ENCODE peak calls at places on chromosomes 11 and 22, in five cellular contexts. One of them, this sample, is unnamed.

GRCh38 chr11:20357150-20357549 is 6.4 kb upstream of the HTATIP2 start:
- DNase-seq in BE2C: no peak
- DNase-seq in GM06990: no peak
- DNase-seq in OCI-LY7: no peak
- DNase-seq in AG10803: no peak
- DNase-seq in this sample: no peak

GRCh38 chr11:46762248-46762647 is 43.2 kb downstream of the F2 start:
- DNase-seq in AG10803: no peak
- DNase-seq in BE2C: no peak
- DNase-seq in GM06990: no peak
- DNase-seq in OCI-LY7: no peak
- DNase-seq in this sample: no peak

GRCh38 chr11:134716582-134716981 is 304.5 kb upstream of the B3GAT1 start:
- DNase-seq in GM06990: no peak
- DNase-seq in AG10803: no peak
- DNase-seq in OCI-LY7: no peak
- DNase-seq in BE2C: no peak
- DNase-seq in this sample: no peak

GRCh38 chr11:124069429-124070401 is 28.6 kb upstream of the OR10G7 start:
- DNase-seq in OCI-LY7: peak; percentile 72
- DNase-seq in GM06990: peak; percentile 33
- DNase-seq in BE2C: peak; percentile 76
- DNase-seq in AG10803: peak; percentile 45
- DNase-seq in this sample: peak; percentile 74

GRCh38 chr11:88338223-88338661 is 706 bp upstream of the CTSC start:
- DNase-seq in BE2C: peak; percentile 32
- DNase-seq in OCI-LY7: peak; percentile 72
- DNase-seq in AG10803: peak; percentile 76
- DNase-seq in GM06990: peak; percentile 43
- DNase-seq in this sample: peak; percentile 88

GRCh38 chr11:114163830-114164401 is 104.4 kb downstream of the ZBTB16 start:
- DNase-seq in OCI-LY7: no peak
- DNase-seq in BE2C: no peak
- DNase-seq in AG10803: no peak
- DNase-seq in GM06990: no peak
- DNase-seq in this sample: peak; percentile 69

GRCh38 chr11:68127791-68128681 is 6.8 kb upstream of the CHKA start:
- DNase-seq in OCI-LY7: no peak
- DNase-seq in GM06990: no peak
- DNase-seq in BE2C: no peak
- DNase-seq in AG10803: peak; percentile 50
- DNase-seq in this sample: peak; percentile 89

GRCh38 chr11:67410984-67411784 is 4.3 kb upstream of the CARNS1 start:
- DNase-seq in OCI-LY7: no peak
- DNase-seq in AG10803: no peak
- DNase-seq in GM06990: no peak
- DNase-seq in BE2C: no peak
- DNase-seq in this sample: no peak

GRCh38 chr11:131694526-131695424 is 324.4 kb downstream of the NTM start:
- DNase-seq in BE2C: peak; percentile 73
- DNase-seq in GM06990: no peak
- DNase-seq in AG10803: peak; percentile 71
- DNase-seq in OCI-LY7: peak; percentile 44
- DNase-seq in this sample: peak; percentile 86

GRCh38 chr11:61495801-61496601 is 12.5 kb upstream of the LRRC10B start:
- DNase-seq in OCI-LY7: no peak
- DNase-seq in AG10803: no peak
- DNase-seq in BE2C: peak; percentile 65
- DNase-seq in GM06990: no peak
- DNase-seq in this sample: no peak

GRCh38 chr11:43579919-43580276 is 100.6 kb upstream of the HSD17B12 start:
- DNase-seq in AG10803: no peak
- DNase-seq in BE2C: no peak
- DNase-seq in GM06990: no peak
- DNase-seq in OCI-LY7: no peak
- DNase-seq in this sample: no peak

GRCh38 chr11:8603696-8604077 is 9.7 kb upstream of the STK33 start:
- DNase-seq in BE2C: no peak
- DNase-seq in OCI-LY7: no peak
- DNase-seq in GM06990: no peak
- DNase-seq in AG10803: no peak
- DNase-seq in this sample: no peak

GRCh38 chr11:8601376-8602133 is 7.5 kb upstream of the STK33 start:
- DNase-seq in GM06990: no peak
- DNase-seq in OCI-LY7: no peak
- DNase-seq in BE2C: no peak
- DNase-seq in AG10803: peak; percentile 13
- DNase-seq in this sample: peak; percentile 27

GRCh38 chr11:8608646-8609045 is 14.6 kb upstream of the STK33 start:
- DNase-seq in GM06990: no peak
- DNase-seq in AG10803: no peak
- DNase-seq in OCI-LY7: no peak
- DNase-seq in BE2C: no peak
- DNase-seq in this sample: peak; percentile 56

GRCh38 chr11:8605956-8606355 is 11.9 kb upstream of the STK33 start:
- DNase-seq in OCI-LY7: no peak
- DNase-seq in BE2C: no peak
- DNase-seq in GM06990: no peak
- DNase-seq in AG10803: peak; percentile 28
- DNase-seq in this sample: peak; percentile 34

DNA sequence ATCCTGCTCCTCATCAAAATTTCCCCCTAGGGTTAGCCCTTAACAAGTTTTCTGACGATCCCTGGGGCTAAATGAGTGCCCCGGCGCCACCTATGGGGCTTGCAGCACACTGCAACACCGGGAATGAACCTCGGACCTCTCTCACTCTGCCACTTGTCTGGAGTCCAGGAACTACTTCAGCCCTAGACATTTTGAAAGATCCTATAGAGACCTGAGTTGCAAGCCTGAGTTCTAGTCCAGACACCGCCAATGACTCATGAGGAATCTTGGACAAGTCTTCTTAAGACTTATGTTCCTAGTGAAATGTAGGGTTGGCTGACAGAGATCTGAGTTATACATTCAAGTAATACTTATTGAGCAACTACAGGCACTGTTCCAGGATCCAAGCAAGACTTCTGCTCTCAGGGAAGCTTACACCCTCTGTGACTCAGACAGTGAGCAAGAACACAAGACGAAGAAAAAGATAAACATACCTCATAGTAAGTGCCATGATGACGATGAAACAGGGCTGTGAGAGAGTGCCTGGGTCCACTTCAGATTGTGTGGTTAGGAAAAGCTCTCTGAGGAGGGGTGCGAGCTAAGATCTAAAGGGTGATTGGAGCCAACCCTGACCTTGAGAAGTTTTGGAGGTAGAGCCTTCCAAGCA is 10.2 kb upstream of the STK33 start:
- DNase-seq in GM06990: peak; percentile 44
- DNase-seq in BE2C: peak; percentile 34
- DNase-seq in OCI-LY7: peak; percentile 54
- DNase-seq in AG10803: peak; percentile 100
- DNase-seq in this sample: peak; percentile 100
- TF ChIP-seq CTCF in GM06990: peak; percentile 95
- TF ChIP-seq CTCF in BE2C: peak; percentile 70
- TF ChIP-seq CTCF in OCI-LY7: peak; percentile 87
- TF ChIP-seq CTCF in AG10803: peak; percentile 75
- TF ChIP-seq CTCF in this sample: peak; percentile 88

DNA sequence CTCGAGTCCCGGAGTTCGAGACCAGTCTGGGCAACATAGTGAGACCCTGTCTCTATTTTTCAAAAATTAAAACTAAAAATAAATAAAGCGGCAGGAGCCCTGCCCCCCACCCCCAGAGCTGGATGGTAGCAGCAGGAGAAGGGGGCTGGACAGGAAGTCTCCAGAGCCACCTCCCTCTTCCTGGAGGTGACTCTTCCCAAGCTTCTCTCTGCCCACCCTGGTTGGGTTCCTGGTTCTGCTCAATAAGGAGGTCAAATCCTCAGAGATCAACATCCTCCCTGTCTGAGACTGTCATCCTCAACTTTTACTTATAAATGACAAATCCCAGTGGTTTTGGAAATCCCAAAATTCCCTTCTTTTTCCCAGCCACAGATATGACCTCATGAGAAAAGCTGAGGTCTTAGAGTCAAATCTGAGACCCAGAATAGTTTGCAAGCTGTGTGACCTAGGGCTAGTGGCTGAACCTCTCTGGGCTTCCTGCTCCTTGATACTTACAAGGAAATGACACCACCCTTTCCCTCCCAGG is 987 bp downstream of the C1QTNF6 start:
- DNase-seq in BE2C: no peak
- DNase-seq in AG10803: peak; percentile 21
- DNase-seq in OCI-LY7: no peak
- DNase-seq in GM06990: no peak
- DNase-seq in this sample: peak; percentile 58
- H3K4me3 ChIP-seq in BE2C: peak overlapping the region; percentile 68
- H3K4me3 ChIP-seq in AG10803: peak overlapping the region; percentile 62
- H3K4me3 ChIP-seq in OCI-LY7: no peak overlapping the region
- H3K4me3 ChIP-seq in GM06990: no peak overlapping the region
- H3K4me3 ChIP-seq in this sample: peak overlapping the region; percentile 65

GRCh38 chr22:31646186-31647019 is 15.6 kb downstream of the PISD start:
- DNase-seq in BE2C: no peak
- DNase-seq in GM06990: no peak
- DNase-seq in OCI-LY7: no peak
- DNase-seq in AG10803: peak; percentile 98
- DNase-seq in this sample: peak; percentile 97
- TF ChIP-seq CTCF in BE2C: no peak
- TF ChIP-seq CTCF in GM06990: no peak
- TF ChIP-seq CTCF in OCI-LY7: no peak
- TF ChIP-seq CTCF in AG10803: no peak
- TF ChIP-seq CTCF in this sample: no peak

GRCh38 chr11:119741369-119742262 is 12.6 kb upstream of the NECTIN1 start:
- DNase-seq in OCI-LY7: peak; percentile 50
- DNase-seq in GM06990: peak; percentile 59
- DNase-seq in AG10803: no peak
- DNase-seq in BE2C: no peak
- DNase-seq in this sample: peak; percentile 25
- H3K4me3 ChIP-seq in OCI-LY7: no peak overlapping the region
- H3K4me3 ChIP-seq in GM06990: no peak overlapping the region
- H3K4me3 ChIP-seq in AG10803: no peak overlapping the region
- H3K4me3 ChIP-seq in BE2C: no peak overlapping the region
- H3K4me3 ChIP-seq in this sample: no peak overlapping the region

DNA sequence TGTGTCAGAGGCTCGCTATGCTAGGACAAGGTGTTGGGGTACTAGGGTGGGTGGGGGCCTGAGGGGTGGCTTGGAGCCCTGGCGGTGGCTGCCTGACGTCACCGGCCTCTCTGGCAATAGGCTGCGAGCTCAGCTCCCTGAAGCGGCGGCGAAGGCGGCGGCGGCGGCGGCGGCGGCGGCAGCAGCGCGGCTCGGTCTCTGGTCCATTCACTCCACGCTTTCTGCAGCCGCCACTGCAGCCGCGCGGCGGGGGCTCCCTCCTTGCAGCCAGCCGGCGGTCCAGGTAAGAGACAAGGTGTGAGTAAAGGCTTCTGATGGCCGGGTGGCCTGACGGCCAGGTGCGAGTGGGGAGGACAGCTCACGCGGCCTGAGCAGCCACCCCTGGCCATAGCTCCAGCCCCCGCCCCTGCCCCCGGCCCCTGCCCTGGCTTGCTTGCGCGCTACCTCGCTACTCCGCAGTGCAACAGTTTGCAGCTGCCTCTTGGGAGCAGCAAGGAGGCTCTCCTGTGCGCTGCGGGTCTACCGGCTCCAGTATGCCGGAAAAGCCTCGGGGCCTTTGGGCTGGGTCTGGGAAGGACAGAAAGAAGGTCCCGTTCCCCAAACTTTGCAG is at the start of gene C11orf87:
- DNase-seq in AG10803: no peak
- DNase-seq in OCI-LY7: no peak
- DNase-seq in GM06990: peak; percentile 0
- DNase-seq in BE2C: peak; percentile 31
- DNase-seq in this sample: no peak
- TF ChIP-seq CTCF in AG10803: no peak
- TF ChIP-seq CTCF in OCI-LY7: no peak
- TF ChIP-seq CTCF in GM06990: no peak
- TF ChIP-seq CTCF in BE2C: no peak
- TF ChIP-seq CTCF in this sample: no peak

GRCh38 chr11:107017104-107017432 is 1.2 kb downstream of the GUCY1A2 start:
- DNase-seq in OCI-LY7: no peak
- DNase-seq in GM06990: no peak
- DNase-seq in BE2C: no peak
- DNase-seq in AG10803: no peak
- DNase-seq in this sample: peak; percentile 6

GRCh38 chr11:107017433-107018227 is 646 bp downstream of the GUCY1A2 start:
- DNase-seq in OCI-LY7: no peak
- DNase-seq in AG10803: peak; percentile 33
- DNase-seq in GM06990: peak; percentile 47
- DNase-seq in BE2C: peak; percentile 57
- DNase-seq in this sample: peak; percentile 47

GRCh38 chr11:107014871-107015270 is 3.4 kb downstream of the GUCY1A2 start:
- DNase-seq in OCI-LY7: no peak
- DNase-seq in AG10803: no peak
- DNase-seq in BE2C: no peak
- DNase-seq in GM06990: no peak
- DNase-seq in this sample: peak; percentile 52

GRCh38 chr11:107018902-107019493 is 722 bp upstream of the GUCY1A2 start:
- DNase-seq in GM06990: peak; percentile 40
- DNase-seq in AG10803: peak; percentile 57
- DNase-seq in OCI-LY7: no peak
- DNase-seq in BE2C: peak; percentile 23
- DNase-seq in this sample: peak; percentile 72

DNA sequence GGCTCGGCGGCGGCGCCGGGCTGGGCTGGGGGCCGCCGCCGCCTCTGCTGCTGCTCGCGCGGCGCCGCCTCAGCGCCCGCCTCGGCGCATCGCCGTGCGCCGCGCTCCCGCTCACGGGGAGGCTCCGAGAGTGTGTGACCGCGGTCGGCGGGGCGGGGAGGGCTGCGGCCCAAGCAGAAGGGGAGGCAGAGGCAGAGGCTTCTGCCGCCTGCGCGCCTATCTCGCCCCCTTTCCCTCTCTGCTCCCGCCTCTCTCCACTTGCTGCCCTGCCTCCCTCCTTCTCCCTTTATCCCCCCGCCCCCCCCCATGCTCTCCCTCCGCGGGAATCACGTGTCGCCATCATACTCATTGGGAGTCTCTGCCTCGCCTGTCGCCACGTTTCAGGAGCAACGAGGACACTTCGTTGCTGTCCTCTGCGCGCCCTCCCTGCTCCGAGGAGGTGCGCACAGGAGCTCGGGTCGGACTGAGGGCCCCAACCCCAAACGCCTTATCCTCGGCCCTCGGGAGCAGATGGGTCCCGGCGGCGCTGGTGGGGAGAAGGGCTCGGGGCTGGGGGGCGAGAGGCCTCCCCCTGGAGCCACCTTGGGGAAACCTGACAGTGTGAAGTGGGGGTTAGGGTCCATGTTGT is at the start of gene GUCY1A2:
- DNase-seq in OCI-LY7: no peak
- DNase-seq in AG10803: no peak
- DNase-seq in BE2C: peak; percentile 22
- DNase-seq in GM06990: peak; percentile 13
- DNase-seq in this sample: peak; percentile 9
- H3K4me3 ChIP-seq in OCI-LY7: no peak within 1 kb of the TSS
- H3K4me3 ChIP-seq in AG10803: peak within 1 kb of the TSS; percentile 57
- H3K4me3 ChIP-seq in BE2C: peak within 1 kb of the TSS; percentile 47
- H3K4me3 ChIP-seq in GM06990: peak within 1 kb of the TSS; percentile 38
- H3K4me3 ChIP-seq in this sample: peak within 1 kb of the TSS; percentile 43

GRCh38 chr11:75425422-75425821 is 7.6 kb downstream of the KLHL35 start:
- DNase-seq in AG10803: no peak
- DNase-seq in GM06990: no peak
- DNase-seq in BE2C: no peak
- DNase-seq in OCI-LY7: peak; percentile 13
- DNase-seq in this sample: no peak
- TF ChIP-seq CTCF in AG10803: peak; percentile 20
- TF ChIP-seq CTCF in GM06990: peak; percentile 27
- TF ChIP-seq CTCF in BE2C: peak; percentile 51
- TF ChIP-seq CTCF in OCI-LY7: peak; percentile 63
- TF ChIP-seq CTCF in this sample: peak; percentile 52

This sample was measured in cardiac fibroblast.